ENCODE peak calls at places on chromosomes 1 and 21, in four cellular contexts. L, R, Y and O are unnamed samples.

GRCh38 chr21:39633043-39633442 is 20.3 kb downstream of the B3GALT5 start:
- DNase-seq in Y (peak; percentile 52), L (no peak), R (no peak), O (no peak)

GRCh38 chr1:53642215-53642555 is 96.8 kb downstream of the GLIS1 start:
- DNase-seq in R (no peak), Y (no peak), L (no peak), O (peak; percentile 25)

GRCh38 chr1:219264557-219264956 is 90.9 kb downstream of the LYPLAL1 start:
- DNase-seq in R (no peak), L (no peak), Y (no peak), O (no peak)

GRCh38 chr1:9249534-9250335 is 15.2 kb downstream of the H6PD start:
- DNase-seq in R (peak; percentile 76), Y (peak; percentile 44), L (peak; percentile 73), O (no peak)

GRCh38 chr21:26806734-26807372 is 38.4 kb downstream of the ADAMTS1 start:
- DNase-seq in Y (peak; percentile 81), L (no peak), R (no peak), O (no peak)

GRCh38 chr21:45747802-45748445 is 104.4 kb downstream of the PCBP3 start:
- DNase-seq in R (peak; percentile 85), L (no peak), Y (peak; percentile 51), O (no peak)

GRCh38 chr1:69858534-69858933 is 290.8 kb downstream of the LRRC7 start:
- DNase-seq in L (no peak), R (no peak), Y (no peak), O (no peak)

GRCh38 chr1:224447251-224447650 is 12.7 kb upstream of the WDR26 start:
- DNase-seq in L (no peak), R (no peak), Y (peak; percentile 69), O (peak; percentile 82)

GRCh38 chr1:45802343-45803298 is 791 bp upstream of the MAST2 start:
- DNase-seq in L (peak; percentile 77), R (peak; percentile 81), Y (peak; percentile 99), O (peak; percentile 93)

GRCh38 chr1:164707868-164708331 is 148.9 kb downstream of the PBX1 start:
- DNase-seq in R (no peak), L (peak; percentile 61), Y (peak; percentile 88), O (peak; percentile 65)

GRCh38 chr1:101431956-101432510 is 195.2 kb downstream of the S1PR1 start:
- DNase-seq in Y (no peak), L (no peak), R (no peak), O (no peak)

GRCh38 chr1:96253281-96254035 is 468.1 kb upstream of the PTBP2 start:
- DNase-seq in R (no peak), Y (peak; percentile 9), L (no peak), O (no peak)

GRCh38 chr1:225428879-225429455 is 1.1 kb upstream of the LBR start:
- DNase-seq in L (no peak), Y (no peak), R (no peak), O (no peak)

GRCh38 chr21:32463889-32464300 is 51.4 kb downstream of the EVA1C start:
- DNase-seq in Y (peak; percentile 94), R (no peak), L (no peak), O (no peak)

GRCh38 chr1:27572019-27572678 is 31.8 kb downstream of the AHDC1 start:
- DNase-seq in L (no peak), Y (no peak), R (no peak), O (no peak)

GRCh38 chr1:27570383-27570755 is 33.6 kb downstream of the AHDC1 start:
- DNase-seq in R (no peak), L (no peak), Y (no peak), O (no peak)

GRCh38 chr1:27572679-27573426 is 31.1 kb downstream of the AHDC1 start:
- DNase-seq in Y (no peak), R (no peak), L (no peak), O (no peak)

GRCh38 chr1:27570823-27571222 is 33.1 kb downstream of the AHDC1 start:
- DNase-seq in Y (no peak), R (no peak), L (no peak), O (no peak)

DNA sequence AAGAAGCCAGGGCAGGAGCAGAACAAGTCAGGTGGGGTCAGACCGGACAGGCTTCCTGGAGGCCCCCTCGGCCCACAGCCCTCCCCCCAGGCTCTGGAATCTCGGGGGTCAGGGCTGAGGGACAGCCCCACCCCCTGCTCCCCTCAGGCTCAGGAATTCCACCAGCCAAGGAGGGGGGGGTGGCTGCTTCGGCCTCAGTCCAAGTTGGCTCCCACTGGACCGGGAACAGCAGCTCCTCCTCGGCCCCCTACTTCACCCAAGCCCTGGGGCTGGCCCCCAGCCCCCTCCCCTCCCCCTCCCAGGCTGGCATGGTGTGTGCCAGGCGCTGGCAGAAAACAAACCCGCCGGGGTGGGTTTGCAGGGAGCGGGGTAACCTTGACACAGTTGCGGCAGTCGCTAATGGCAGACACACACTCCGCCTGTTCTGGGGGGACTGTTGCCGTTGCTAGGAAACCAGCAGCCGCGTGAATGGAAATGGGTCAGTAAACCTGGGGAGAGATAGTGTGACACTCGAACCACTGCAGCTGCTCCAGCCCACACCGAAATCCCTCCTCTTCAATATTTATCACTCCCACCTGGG is 32.4 kb downstream of the AHDC1 start:
- DNase-seq in R (peak; percentile 66), L (peak; percentile 60), Y (no peak), O (no peak)
- H3K4me1 ChIP-seq in R (peaks cover 63% of the 10 kb centered on the region), L (peaks cover 64% of the 10 kb centered on the region), Y (peaks cover 64% of the 10 kb centered on the region), O (peaks cover 4% of the 10 kb centered on the region)

GRCh38 chr1:247222840-247223239 is 33.0 kb upstream of the VN1R5 start:
- DNase-seq in L (no peak), R (no peak), Y (no peak), O (no peak)

GRCh38 chr1:247224822-247225221 is 31.1 kb upstream of the VN1R5 start:
- DNase-seq in R (no peak), Y (no peak), L (no peak), O (no peak)

GRCh38 chr1:247228133-247228532 is 27.7 kb upstream of the VN1R5 start:
- DNase-seq in R (no peak), L (no peak), Y (peak; percentile 45), O (no peak)
- H3K9me3 ChIP-seq in R (peaks cover 5% of the 10 kb centered on the region), L (no peaks in the 10 kb centered on the region), Y (no peaks in the 10 kb centered on the region), O (peaks cover 3% of the 10 kb centered on the region)

GRCh38 chr1:6176751-6177150 is 3.4 kb downstream of the CHD5 start:
- DNase-seq in L (no peak), Y (no peak), R (no peak), O (no peak)
- H3K27me3 ChIP-seq in L (peaks cover 8% of the 10 kb centered on the region), Y (peaks cover 51% of the 10 kb centered on the region), R (peaks cover 8% of the 10 kb centered on the region), O (no peaks in the 10 kb centered on the region)

DNA sequence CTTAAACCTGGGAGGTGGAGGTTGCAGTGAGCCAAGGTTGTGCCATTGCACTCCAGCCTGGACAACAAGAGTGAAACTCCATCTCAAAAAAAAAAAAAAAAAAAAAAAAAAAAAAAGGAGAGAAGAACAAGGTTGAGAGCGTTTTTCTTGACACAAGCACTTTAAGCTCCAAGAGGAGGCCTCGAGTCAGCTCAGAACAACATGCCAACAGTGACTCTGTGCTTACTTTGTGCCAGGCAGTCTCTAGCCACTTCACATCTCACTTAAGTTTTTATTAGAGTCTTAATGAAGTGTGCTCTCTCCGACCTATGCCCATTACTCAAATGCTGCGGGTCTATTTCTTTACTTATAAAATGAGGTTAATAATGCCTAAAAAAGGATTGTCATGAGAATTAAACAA is 13.0 kb downstream of the ATP1A1 start:
- DNase-seq in R (no peak), Y (no peak), L (no peak), O (no peak)
- H3K4me1 ChIP-seq in R (peaks cover 21% of the 10 kb centered on the region), Y (no peaks in the 10 kb centered on the region), L (peaks cover 23% of the 10 kb centered on the region), O (no peaks in the 10 kb centered on the region)

GRCh38 chr21:30615199-30615598 is 1.0 kb upstream of the KRTAP20-1 start:
- DNase-seq in Y (no peak), L (no peak), R (no peak), O (no peak)
- H3K9me3 ChIP-seq in Y (peaks cover 14% of the 10 kb centered on the region), L (no peaks in the 10 kb centered on the region), R (no peaks in the 10 kb centered on the region), O (no peaks in the 10 kb centered on the region)

GRCh38 chr1:72063364-72063763 is 219.0 kb downstream of the NEGR1 start:
- DNase-seq in R (no peak), Y (peak; percentile 13), L (no peak), O (no peak)
- H3K27me3 ChIP-seq in R (no peaks in the 10 kb centered on the region), Y (no peaks in the 10 kb centered on the region), L (no peaks in the 10 kb centered on the region), O (no peaks in the 10 kb centered on the region)

DNA sequence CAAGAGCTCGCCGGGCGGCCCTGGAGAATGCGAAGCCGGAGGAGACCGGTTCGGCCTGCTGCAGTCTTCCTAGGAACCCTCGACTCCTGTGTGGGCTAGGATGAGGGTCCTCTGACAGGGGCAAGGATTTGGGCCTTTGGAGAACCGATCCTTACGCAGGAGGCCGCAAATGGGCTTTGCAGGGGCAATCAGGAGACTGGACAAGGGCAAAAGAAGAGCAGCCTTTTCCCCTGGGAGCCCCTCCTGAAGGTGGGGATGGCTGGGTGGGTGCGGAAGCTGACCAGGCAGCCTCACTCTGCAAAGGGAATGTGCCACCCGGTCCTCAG is 111.6 kb downstream of the NAV1 start:
- DNase-seq in Y (no peak), L (no peak), R (no peak), O (no peak)
- H3K4me1 ChIP-seq in Y (peaks cover 39% of the 10 kb centered on the region), L (peaks cover 4% of the 10 kb centered on the region), R (peaks cover 54% of the 10 kb centered on the region), O (peaks cover 4% of the 10 kb centered on the region)